ENCODE peak calls at places on chromosomes 7 and 10, in four cellular contexts. O, A, Y and D are unnamed samples.

GRCh38 chr10:73576178-73576889 is 14.8 kb downstream of the USP54 start:
- DNase-seq in A (peak; percentile 87), Y (no peak), O (no peak), D (no peak)

GRCh38 chr10:55033061-55033460 is 232.0 kb upstream of the PCDH15 start:
- DNase-seq in A (no peak), O (no peak), Y (no peak), D (no peak)

GRCh38 chr10:118818621-118819221 is 64.0 kb upstream of the CACUL1 start:
- DNase-seq in A (no peak), O (no peak), Y (no peak), D (no peak)

GRCh38 chr7:101099969-101100781 is 14.9 kb downstream of the TRIM56 start:
- DNase-seq in O (peak; percentile 96), Y (peak; percentile 84), A (peak; percentile 100), D (peak; percentile 90)

GRCh38 chr10:63700935-63701263 is 179.7 kb downstream of the REEP3 start:
- DNase-seq in Y (no peak), O (no peak), A (peak; percentile 79), D (no peak)

GRCh38 chr7:26385240-26385639 is 93.6 kb downstream of the SNX10 start:
- DNase-seq in A (no peak), O (no peak), Y (no peak), D (peak; percentile 19)

GRCh38 chr7:2926898-2927405 is 82.8 kb upstream of the GNA12 start:
- DNase-seq in O (no peak), A (no peak), Y (peak; percentile 32), D (peak; percentile 35)

GRCh38 chr10:77087406-77087805 is 550.2 kb downstream of the KCNMA1 start:
- DNase-seq in O (no peak), A (peak; percentile 26), Y (no peak), D (no peak)

GRCh38 chr10:110402077-110402416 is 95.7 kb upstream of the DUSP5 start:
- DNase-seq in Y (no peak), O (no peak), A (no peak), D (no peak)

GRCh38 chr7:41247128-41247865 is 455.6 kb downstream of the INHBA start:
- DNase-seq in O (no peak), A (no peak), Y (no peak), D (no peak)

GRCh38 chr10:117536359-117536861 is 6.1 kb upstream of the EMX2 start:
- DNase-seq in A (no peak), O (no peak), Y (no peak), D (peak; percentile 59)

GRCh38 chr7:25454562-25455031 is 226.3 kb upstream of the NPVF start:
- DNase-seq in O (no peak), Y (no peak), A (no peak), D (no peak)

GRCh38 chr10:97889461-97890265 is 40.0 kb downstream of the GOLGA7B start:
- DNase-seq in Y (no peak), O (no peak), A (no peak), D (peak; percentile 89)

GRCh38 chr7:80362677-80363076 is 149.2 kb downstream of the GNAT3 start:
- DNase-seq in Y (no peak), O (no peak), A (peak; percentile 21), D (no peak)

GRCh38 chr7:150737265-150738055 is at the start of gene GIMAP5:
- DNase-seq in A (no peak), O (no peak), Y (no peak), D (no peak)

GRCh38 chr7:153934629-153935028 is 117.6 kb upstream of the DPP6 start:
- DNase-seq in Y (no peak), A (no peak), O (no peak), D (no peak)

GRCh38 chr7:47516386-47516785 is 65.5 kb downstream of the TNS3 start:
- DNase-seq in A (no peak), Y (peak; percentile 32), O (no peak), D (no peak)

GRCh38 chr7:90994601-90995000 is 269.6 kb upstream of the FZD1 start:
- DNase-seq in A (no peak), O (no peak), Y (no peak), D (no peak)

GRCh38 chr10:48224979-48225560 is 49.4 kb downstream of the FRMPD2 start:
- DNase-seq in O (no peak), Y (no peak), A (no peak), D (no peak)

GRCh38 chr10:91587710-91588638 is 44.9 kb downstream of the PPP1R3C start:
- DNase-seq in Y (no peak), O (peak; percentile 80), A (peak; percentile 83), D (no peak)

GRCh38 chr7:155815332-155816191 is 3.3 kb upstream of the SHH start:
- DNase-seq in O (peak; percentile 56), Y (peak; percentile 91), A (no peak), D (peak; percentile 96)

GRCh38 chr10:31134303-31134928 is 102.8 kb upstream of the ZNF438 start:
- DNase-seq in A (peak; percentile 89), Y (no peak), O (no peak), D (no peak)

GRCh38 chr7:39406464-39406863 is 159.7 kb upstream of the YAE1 start:
- DNase-seq in Y (no peak), O (no peak), A (no peak), D (no peak)

GRCh38 chr7:140285938-140286337 is 109.2 kb upstream of the KDM7A start:
- DNase-seq in A (no peak), O (no peak), Y (no peak), D (no peak)